ENCODE peak calls at places on chromosome 10, in ten cellular contexts. Z is GM04504; S is CD8-positive, alpha-beta memory T cell; L is Caco-2; N is NCI-H2081; P is HFF-Myc; W is stimulated activated naive B cell treated with anti-CD40 and anti-IgM and Interleukin-4, amounts not matched to agents 10 μg/mL and 1 μg/mL and 100 μg/mL, for 72 hours; C is pancreas; U is activated CD8-positive, alpha-beta memory T cell treated with anti-CD3 and anti-CD28 coated beads for 24 hours; Q is dorsolateral prefrontal cortex. X is an unnamed sample.
A peak's percentile ranks its signal among the peaks of the same experiment; 100 is the strongest.

GRCh38 chr10:99930731-99931550 is 78.8 kb downstream of the DNMBP start:
- DNase-seq in Z (no peak), S (no peak), L (peak; percentile 95), N (no peak), P (no peak), W (no peak), C (peak; percentile 92), U (no peak), Q (no peak), X (no peak)

GRCh38 chr10:93554760-93555432 is 11.6 kb upstream of the FFAR4 start:
- DNase-seq in Z (no peak), S (no peak), L (peak; percentile 80), N (peak; percentile 64), P (peak; percentile 42), W (peak; percentile 28), C (peak; percentile 54), U (peak; percentile 70), Q (peak; percentile 66), X (no peak)

GRCh38 chr10:8137272-8137680 is 82.8 kb downstream of the GATA3 start:
- DNase-seq in Z (no peak), S (no peak), L (no peak), N (no peak), P (no peak), W (no peak), C (no peak), U (peak; percentile 69), Q (no peak), X (no peak)

GRCh38 chr10:68124718-68125117 is 15.4 kb downstream of the MYPN start:
- DNase-seq in Z (no peak), S (no peak), L (no peak), N (no peak), P (no peak), W (no peak), C (no peak), U (no peak), Q (no peak), X (no peak)

GRCh38 chr10:43892062-43892765 is 243.5 kb upstream of the ZNF32 start:
- DNase-seq in Z (no peak), S (no peak), L (no peak), N (no peak), P (no peak), W (no peak), C (no peak), U (no peak), Q (no peak), X (no peak)

GRCh38 chr10:29256019-29256418 is 32.9 kb upstream of the LYZL1 start:
- DNase-seq in Z (no peak), S (no peak), L (no peak), N (no peak), P (no peak), W (no peak), C (no peak), U (no peak), Q (no peak), X (no peak)

GRCh38 chr10:17239276-17239660 is 11.2 kb downstream of the VIM start:
- DNase-seq in Z (no peak), S (no peak), L (no peak), N (no peak), P (no peak), W (no peak), C (no peak), U (no peak), Q (no peak), X (no peak)

GRCh38 chr10:125016123-125016522 is 74.2 kb downstream of the ZRANB1 start:
- DNase-seq in Z (no peak), S (no peak), L (no peak), N (no peak), P (no peak), W (no peak), C (no peak), U (no peak), Q (no peak), X (no peak)

GRCh38 chr10:3702569-3702968 is 82.4 kb downstream of the KLF6 start:
- DNase-seq in Z (no peak), S (no peak), L (no peak), N (no peak), P (no peak), W (no peak), C (no peak), U (no peak), Q (no peak), X (no peak)

GRCh38 chr10:22230331-22230833 is 12.6 kb upstream of the EBLN1 start:
- DNase-seq in Z (no peak), S (peak; percentile 56), L (no peak), N (peak; percentile 11), P (peak; percentile 31), W (peak; percentile 11), C (no peak), U (no peak), Q (no peak), X (no peak)

GRCh38 chr10:3876563-3876962 is 91.6 kb upstream of the KLF6 start:
- DNase-seq in Z (no peak), S (no peak), L (no peak), N (no peak), P (no peak), W (no peak), C (no peak), U (no peak), Q (no peak), X (no peak)

GRCh38 chr10:34615770-34616169 is 199.3 kb downstream of the PARD3 start:
- DNase-seq in Z (no peak), S (no peak), L (no peak), N (no peak), P (no peak), W (no peak), C (no peak), U (no peak), Q (no peak), X (no peak)

GRCh38 chr10:33137356-33138007 is 179.5 kb upstream of the ITGB1 start:
- DNase-seq in Z (no peak), S (no peak), L (no peak), N (no peak), P (no peak), W (no peak), C (no peak), U (peak; percentile 58), Q (no peak), X (no peak)

GRCh38 chr10:67533376-67533775 is 162.6 kb downstream of the CTNNA3 start:
- DNase-seq in Z (no peak), S (no peak), L (no peak), N (no peak), P (no peak), W (no peak), C (no peak), U (no peak), Q (no peak), X (no peak)

X was measured in type B pancreatic cell.